ENCODE peak calls at places on chromosomes 2 and 18, in eight cellular contexts. Y is GM12865, U is T-helper 9 cell, G is skeletal muscle cell, O is AG10803, S is KG1, M is HFFc6, C is tibial artery. L is an unnamed sample.
A peak's percentile ranks its signal among the peaks of the same experiment; 100 is the strongest.

GRCh38 chr2:173511942-173512341 is 157.3 kb downstream of the CDCA7 start:
- DNase-seq in Y (peak; percentile 4), U (no peak), G (no peak), O (no peak), S (no peak), M (no peak), C (no peak), L (no peak)

GRCh38 chr2:38540580-38541290 is 62.0 kb downstream of the HNRNPLL start:
- DNase-seq in Y (no peak), U (no peak), G (no peak), O (no peak), S (no peak), M (no peak), C (no peak), L (peak; percentile 65)

GRCh38 chr18:10354241-10354811 is 100.1 kb upstream of the APCDD1 start:
- DNase-seq in Y (no peak), U (no peak), G (no peak), O (peak; percentile 17), S (no peak), M (no peak), C (no peak), L (peak; percentile 69)

GRCh38 chr2:134401081-134401497 is 147.2 kb downstream of the MGAT5 start:
- DNase-seq in Y (no peak), U (no peak), G (no peak), O (peak; percentile 57), S (no peak), M (no peak), C (peak; percentile 74), L (no peak)

GRCh38 chr18:40088130-40088529 is 1866.9 kb upstream of the PIK3C3 start:
- DNase-seq in Y (no peak), U (no peak), G (no peak), O (no peak), S (no peak), M (no peak), C (no peak), L (no peak)

GRCh38 chr2:27085670-27086089 is 892 bp upstream of the KHK start:
- DNase-seq in Y (peak; percentile 66), U (no peak), G (no peak), O (peak; percentile 68), S (no peak), M (peak; percentile 46), C (peak; percentile 94), L (peak; percentile 45)

GRCh38 chr2:121583555-121583954 is 52.9 kb downstream of the RNU4ATAC start:
- DNase-seq in Y (peak; percentile 18), U (no peak), G (no peak), O (no peak), S (no peak), M (no peak), C (no peak), L (no peak)

GRCh38 chr2:201777043-201777442 is 3.7 kb downstream of the ALS2 start:
- DNase-seq in Y (no peak), U (no peak), G (no peak), O (peak; percentile 48), S (no peak), M (peak; percentile 71), C (no peak), L (peak; percentile 9)

GRCh38 chr2:45930396-45930792 is 278.9 kb downstream of the PRKCE start:
- DNase-seq in Y (no peak), U (no peak), G (peak; percentile 71), O (peak; percentile 48), S (no peak), M (peak; percentile 63), C (no peak), L (no peak)

L was measured in foreskin melanocyte.